ENCODE peak calls at places on chromosomes 4 and X, in four cellular contexts. C is WTC11, V is HFF-Myc, X is HepG2. Q is an unnamed sample.
A peak's percentile ranks its signal among the peaks of the same experiment; 100 is the strongest.

GRCh38 chr4:81198151-81198550 is 16.9 kb downstream of the PRKG2 start:
- DNase-seq in C (no peak), V (no peak), X (no peak), Q (no peak)

GRCh38 chr4:112938461-112939058 is 110.9 kb upstream of the ANK2 start:
- DNase-seq in C (no peak), V (peak; percentile 20), X (peak; percentile 14), Q (no peak)

GRCh38 chr4:172143605-172144314 is 330.6 kb downstream of the GALNTL6 start:
- DNase-seq in C (no peak), V (no peak), X (no peak), Q (no peak)

GRCh38 chrX:77693594-77693993 is 92.4 kb downstream of the ATRX start:
- DNase-seq in C (no peak), V (no peak), X (no peak), Q (no peak)

GRCh38 chr4:96677499-96677898 is 837.6 kb downstream of the PDHA2 start:
- DNase-seq in C (no peak), V (no peak), X (no peak), Q (no peak)

GRCh38 chrX:114162068-114162735 is 421.7 kb upstream of the HTR2C start:
- DNase-seq in C (peak; percentile 72), V (no peak), X (peak; percentile 0), Q (peak; percentile 33)

GRCh38 chr4:78459327-78459726 is 92.2 kb upstream of the ANXA3 start:
- DNase-seq in C (no peak), V (no peak), X (no peak), Q (no peak)

GRCh38 chr4:76301068-76301774 is 5.3 kb upstream of the STBD1 start:
- DNase-seq in C (no peak), V (peak; percentile 50), X (peak; percentile 91), Q (no peak)

GRCh38 chrX:54248309-54248708 is 65.3 kb upstream of the FAM120C start:
- DNase-seq in C (no peak), V (no peak), X (peak; percentile 12), Q (no peak)

GRCh38 chr4:115657991-115658390 is 544.6 kb upstream of the NDST4 start:
- DNase-seq in C (no peak), V (no peak), X (no peak), Q (no peak)

GRCh38 chr4:127781303-127782024 is 658 bp upstream of the HSPA4L start:
- DNase-seq in C (no peak), V (no peak), X (no peak), Q (no peak)

GRCh38 chrX:25012793-25013592 is 2.8 kb downstream of the ARX start:
- DNase-seq in C (peak; percentile 21), V (no peak), X (no peak), Q (peak; percentile 35)

GRCh38 chr4:16155503-16156169 is 70.6 kb downstream of the TAPT1 start:
- DNase-seq in C (no peak), V (no peak), X (no peak), Q (no peak)

GRCh38 chrX:8721536-8721935 is 10.4 kb downstream of the ANOS1 start:
- DNase-seq in C (no peak), V (no peak), X (no peak), Q (no peak)

GRCh38 chr4:94880976-94881375 is 123.2 kb downstream of the BMPR1B start:
- DNase-seq in C (no peak), V (no peak), X (no peak), Q (no peak)

GRCh38 chr4:3256230-3257124 is 7.5 kb downstream of the MSANTD1 start:
- DNase-seq in C (no peak), V (no peak), X (no peak), Q (no peak)

GRCh38 chr4:162115323-162115722 is 48.5 kb downstream of the FSTL5 start:
- DNase-seq in C (no peak), V (no peak), X (no peak), Q (no peak)

GRCh38 chrX:120575379-120576114 is 14.8 kb upstream of the CUL4B start:
- DNase-seq in C (peak; percentile 40), V (no peak), X (no peak), Q (no peak)

GRCh38 chrX:37825225-37825842 is 22.0 kb downstream of the DYNLT3 start:
- DNase-seq in C (peak; percentile 31), V (no peak), X (peak; percentile 8), Q (peak; percentile 37)

GRCh38 chr4:7630559-7631287 is 196.0 kb upstream of the PSAPL1 start:
- DNase-seq in C (no peak), V (peak; percentile 61), X (peak; percentile 79), Q (no peak)

GRCh38 chr4:92090887-92091286 is 212.9 kb upstream of the GRID2 start:
- DNase-seq in C (no peak), V (no peak), X (no peak), Q (no peak)

GRCh38 chr4:165462009-165462408 is 83.2 kb downstream of the CPE start:
- DNase-seq in C (no peak), V (no peak), X (no peak), Q (no peak)

GRCh38 chrX:20309796-20310195 is 43.1 kb upstream of the RPS6KA3 start:
- DNase-seq in C (no peak), V (no peak), X (no peak), Q (no peak)

GRCh38 chr4:130901321-130901720 is 1805.4 kb downstream of the C4orf33 start:
- DNase-seq in C (no peak), V (no peak), X (no peak), Q (no peak)

GRCh38 chr4:38509551-38509950 is 154.4 kb upstream of the KLF3 start:
- DNase-seq in C (no peak), V (no peak), X (no peak), Q (no peak)

GRCh38 chrX:95666056-95666455 is 1018.6 kb upstream of the DIAPH2 start:
- DNase-seq in C (no peak), V (no peak), X (no peak), Q (no peak)

GRCh38 chrX:28889691-28890090 is 302.4 kb downstream of the IL1RAPL1 start:
- DNase-seq in C (no peak), V (no peak), X (no peak), Q (no peak)

GRCh38 chr4:23855912-23856605 is 33.8 kb downstream of the PPARGC1A start:
- DNase-seq in C (no peak), V (no peak), X (peak; percentile 72), Q (no peak)

GRCh38 chr4:60682901-60683300 is 517.2 kb upstream of the ADGRL3 start:
- DNase-seq in C (no peak), V (no peak), X (no peak), Q (no peak)

GRCh38 chr4:81617569-81617968 is 145.9 kb upstream of the RASGEF1B start:
- DNase-seq in C (no peak), V (no peak), X (no peak), Q (no peak)

GRCh38 chrX:34624416-34624815 is 32.7 kb downstream of the TMEM47 start:
- DNase-seq in C (no peak), V (no peak), X (no peak), Q (no peak)

GRCh38 chr4:111556861-111557260 is 588.4 kb upstream of the FAM241A start:
- DNase-seq in C (no peak), V (no peak), X (no peak), Q (no peak)

GRCh38 chrX:108162265-108162664 is 70.7 kb downstream of the ATG4A start:
- DNase-seq in C (no peak), V (no peak), X (no peak), Q (no peak)

GRCh38 chrX:108168961-108169740 is 77.6 kb downstream of the ATG4A start:
- DNase-seq in C (no peak), V (no peak), X (no peak), Q (no peak)

GRCh38 chrX:108167211-108167872 is 75.8 kb downstream of the ATG4A start:
- DNase-seq in C (no peak), V (no peak), X (no peak), Q (no peak)

GRCh38 chrX:108163333-108164082 is 71.9 kb downstream of the ATG4A start:
- DNase-seq in C (no peak), V (no peak), X (no peak), Q (no peak)

DNA sequence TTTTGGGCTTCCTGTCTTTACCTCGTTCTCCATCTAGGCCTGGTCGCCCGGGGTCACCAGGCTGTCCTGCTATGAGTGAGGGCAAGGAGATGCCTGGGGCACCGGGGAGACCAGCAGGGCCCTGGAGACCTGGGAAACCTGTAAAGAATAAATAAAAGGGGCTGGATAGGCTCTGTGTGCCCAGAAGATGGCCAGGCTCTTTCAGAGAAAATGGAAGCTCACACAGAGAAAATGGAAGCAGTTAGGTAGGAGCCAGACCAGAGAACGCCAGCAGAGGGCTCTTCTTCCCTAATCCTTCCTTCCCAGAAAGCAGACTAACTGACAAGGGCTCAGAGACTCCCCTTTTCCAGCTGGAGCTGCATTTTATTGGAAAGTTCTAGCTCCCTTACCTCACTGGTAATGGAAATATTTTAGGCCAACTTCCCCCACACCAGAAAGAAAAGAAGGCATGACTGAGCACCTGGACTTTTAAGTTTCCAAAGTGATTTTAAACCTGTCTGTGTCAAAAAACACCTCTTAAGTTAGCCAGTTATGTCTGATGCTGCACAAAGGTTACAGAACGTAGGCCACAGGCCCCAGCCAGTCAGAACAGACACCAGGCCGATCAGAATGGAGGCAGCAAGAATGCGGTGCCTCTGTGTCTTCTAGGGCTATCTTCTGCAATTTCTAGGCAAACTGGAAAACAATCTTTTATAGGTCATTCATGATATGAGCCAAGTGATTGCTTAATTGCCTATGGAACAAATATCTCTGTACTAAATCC is 74.0 kb downstream of the ATG4A start:
- DNase-seq in C (peak; percentile 19), V (peak; percentile 27), X (peak; percentile 33), Q (peak; percentile 20)
- TF ChIP-seq CTCF in C (no peak), V (peak; percentile 40), X (peak; percentile 58), Q (peak; percentile 56)

DNA sequence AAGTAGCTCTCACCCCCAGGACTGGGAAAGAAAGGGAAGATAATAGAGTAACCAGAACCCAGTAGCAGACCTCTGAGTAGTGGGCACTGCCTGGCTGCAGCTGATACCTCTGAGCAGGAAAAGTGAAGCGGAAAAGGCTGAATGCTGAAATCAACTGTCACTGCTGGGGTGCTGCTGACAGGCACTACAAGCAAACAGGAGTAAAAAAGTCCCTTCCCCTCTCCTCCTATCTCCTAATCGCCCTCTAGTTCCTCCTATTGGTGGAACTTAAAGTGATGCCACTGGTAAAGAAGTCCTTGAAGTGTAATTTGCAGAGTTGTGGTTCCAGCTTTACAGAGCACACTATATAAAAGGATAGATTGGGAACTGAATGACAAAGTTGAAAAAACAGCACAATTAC is 32.8 kb upstream of the GLRB start:
- DNase-seq in C (no peak), V (peak; percentile 16), X (peak; percentile 2), Q (peak; percentile 12)
- TF ChIP-seq CTCF in C (no peak), V (peak; percentile 34), X (no peak), Q (no peak)

GRCh38 chr4:151952711-151953254 is 192.0 kb upstream of the GATB start:
- DNase-seq in C (no peak), V (no peak), X (no peak), Q (no peak)
- TF ChIP-seq CTCF in C (no peak), V (no peak), X (no peak), Q (no peak)

DNA sequence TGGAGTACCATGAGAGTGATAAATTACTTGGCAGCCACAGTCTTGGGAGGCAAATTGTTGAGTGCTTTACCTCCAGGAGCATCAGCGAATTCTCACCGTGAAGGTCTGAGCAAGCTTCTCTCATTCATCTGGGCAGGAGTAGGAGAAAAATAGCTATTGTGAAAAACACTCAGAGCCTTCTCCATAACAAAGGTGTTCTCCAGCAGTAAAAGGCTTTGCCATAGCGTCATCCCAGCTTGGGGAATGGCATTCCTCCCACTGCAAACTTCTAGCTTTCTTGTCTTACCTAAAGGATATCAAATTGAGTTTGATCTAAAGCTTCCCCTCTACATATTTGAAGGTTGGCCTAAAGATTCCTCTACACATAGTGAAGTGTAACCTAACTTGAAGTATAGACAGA is 29.8 kb upstream of the MAGEA11 start:
- DNase-seq in C (no peak), V (no peak), X (no peak), Q (no peak)
- TF ChIP-seq CTCF in C (no peak), V (no peak), X (no peak), Q (no peak)

Q was measured in nephron progenitor cell.